ENCODE peak calls at places on chromosomes 2 and 18, in ten cellular contexts. One of them, this sample, is unnamed.

GRCh38 chr2:218093879-218094278 is 24.8 kb downstream of the RUFY4 start:
- DNase-seq in naive thymus-derived CD4-positive, alpha-beta T cell: no peak
- DNase-seq in K562: no peak
- DNase-seq in glutamatergic neuron: no peak
- DNase-seq in NCI-H2081: no peak
- DNase-seq in activated gamma-delta T cell treated with Interleukin-2 at 50 U/mL for 16 hours: no peak
- DNase-seq in kidney: no peak
- DNase-seq in COR-L47: no peak
- DNase-seq in iris pigment epithelial cell: no peak
- DNase-seq in SIG-M5: no peak
- DNase-seq in this sample: no peak

GRCh38 chr18:52605345-52605744 is 265.3 kb downstream of the DCC start:
- DNase-seq in naive thymus-derived CD4-positive, alpha-beta T cell: no peak
- DNase-seq in K562: no peak
- DNase-seq in glutamatergic neuron: no peak
- DNase-seq in NCI-H2081: no peak
- DNase-seq in activated gamma-delta T cell treated with Interleukin-2 at 50 U/mL for 16 hours: no peak
- DNase-seq in kidney: no peak
- DNase-seq in COR-L47: no peak
- DNase-seq in iris pigment epithelial cell: no peak
- DNase-seq in SIG-M5: no peak
- DNase-seq in this sample: no peak

GRCh38 chr18:48954837-48955527 is 4.2 kb upstream of the SMAD7 start:
- DNase-seq in naive thymus-derived CD4-positive, alpha-beta T cell: no peak
- DNase-seq in K562: no peak
- DNase-seq in glutamatergic neuron: no peak
- DNase-seq in NCI-H2081: no peak
- DNase-seq in activated gamma-delta T cell treated with Interleukin-2 at 50 U/mL for 16 hours: no peak
- DNase-seq in kidney: no peak
- DNase-seq in COR-L47: no peak
- DNase-seq in iris pigment epithelial cell: no peak
- DNase-seq in SIG-M5: no peak
- DNase-seq in this sample: no peak

GRCh38 chr2:188701836-188702235 is 272.3 kb upstream of the COL3A1 start:
- DNase-seq in naive thymus-derived CD4-positive, alpha-beta T cell: no peak
- DNase-seq in K562: no peak
- DNase-seq in glutamatergic neuron: no peak
- DNase-seq in NCI-H2081: no peak
- DNase-seq in activated gamma-delta T cell treated with Interleukin-2 at 50 U/mL for 16 hours: no peak
- DNase-seq in kidney: no peak
- DNase-seq in COR-L47: no peak
- DNase-seq in iris pigment epithelial cell: peak; percentile 84
- DNase-seq in SIG-M5: no peak
- DNase-seq in this sample: no peak

GRCh38 chr2:239012936-239013669 is 165.2 kb downstream of the TWIST2 start:
- DNase-seq in naive thymus-derived CD4-positive, alpha-beta T cell: no peak
- DNase-seq in K562: no peak
- DNase-seq in glutamatergic neuron: no peak
- DNase-seq in NCI-H2081: no peak
- DNase-seq in activated gamma-delta T cell treated with Interleukin-2 at 50 U/mL for 16 hours: no peak
- DNase-seq in kidney: peak; percentile 22
- DNase-seq in COR-L47: no peak
- DNase-seq in iris pigment epithelial cell: no peak
- DNase-seq in SIG-M5: no peak
- DNase-seq in this sample: no peak

GRCh38 chr2:20304411-20304810 is 46.2 kb downstream of the PUM2 start:
- DNase-seq in naive thymus-derived CD4-positive, alpha-beta T cell: no peak
- DNase-seq in K562: no peak
- DNase-seq in glutamatergic neuron: no peak
- DNase-seq in NCI-H2081: no peak
- DNase-seq in activated gamma-delta T cell treated with Interleukin-2 at 50 U/mL for 16 hours: no peak
- DNase-seq in kidney: no peak
- DNase-seq in COR-L47: no peak
- DNase-seq in iris pigment epithelial cell: peak; percentile 58
- DNase-seq in SIG-M5: no peak
- DNase-seq in this sample: no peak

GRCh38 chr18:59048378-59048777 is 91.3 kb upstream of the SEC11C start:
- DNase-seq in naive thymus-derived CD4-positive, alpha-beta T cell: no peak
- DNase-seq in K562: no peak
- DNase-seq in glutamatergic neuron: no peak
- DNase-seq in NCI-H2081: no peak
- DNase-seq in activated gamma-delta T cell treated with Interleukin-2 at 50 U/mL for 16 hours: no peak
- DNase-seq in kidney: no peak
- DNase-seq in COR-L47: no peak
- DNase-seq in iris pigment epithelial cell: no peak
- DNase-seq in SIG-M5: no peak
- DNase-seq in this sample: no peak

GRCh38 chr2:12929806-12930205 is 213.1 kb downstream of the TRIB2 start:
- DNase-seq in naive thymus-derived CD4-positive, alpha-beta T cell: no peak
- DNase-seq in K562: no peak
- DNase-seq in glutamatergic neuron: no peak
- DNase-seq in NCI-H2081: peak; percentile 32
- DNase-seq in activated gamma-delta T cell treated with Interleukin-2 at 50 U/mL for 16 hours: no peak
- DNase-seq in kidney: no peak
- DNase-seq in COR-L47: no peak
- DNase-seq in iris pigment epithelial cell: no peak
- DNase-seq in SIG-M5: no peak
- DNase-seq in this sample: no peak

GRCh38 chr18:55247032-55247431 is 287.8 kb upstream of the CCDC68 start:
- DNase-seq in naive thymus-derived CD4-positive, alpha-beta T cell: no peak
- DNase-seq in K562: no peak
- DNase-seq in glutamatergic neuron: no peak
- DNase-seq in NCI-H2081: no peak
- DNase-seq in activated gamma-delta T cell treated with Interleukin-2 at 50 U/mL for 16 hours: no peak
- DNase-seq in kidney: no peak
- DNase-seq in COR-L47: no peak
- DNase-seq in iris pigment epithelial cell: no peak
- DNase-seq in SIG-M5: no peak
- DNase-seq in this sample: no peak

GRCh38 chr2:43269706-43270105 is 43.3 kb upstream of the ZFP36L2 start:
- DNase-seq in naive thymus-derived CD4-positive, alpha-beta T cell: no peak
- DNase-seq in K562: no peak
- DNase-seq in glutamatergic neuron: no peak
- DNase-seq in NCI-H2081: no peak
- DNase-seq in activated gamma-delta T cell treated with Interleukin-2 at 50 U/mL for 16 hours: no peak
- DNase-seq in kidney: no peak
- DNase-seq in COR-L47: no peak
- DNase-seq in iris pigment epithelial cell: peak; percentile 94
- DNase-seq in SIG-M5: no peak
- DNase-seq in this sample: no peak

GRCh38 chr2:118672055-118672454 is 175.4 kb downstream of the EN1 start:
- DNase-seq in naive thymus-derived CD4-positive, alpha-beta T cell: no peak
- DNase-seq in K562: peak; percentile 33
- DNase-seq in glutamatergic neuron: no peak
- DNase-seq in NCI-H2081: no peak
- DNase-seq in activated gamma-delta T cell treated with Interleukin-2 at 50 U/mL for 16 hours: no peak
- DNase-seq in kidney: no peak
- DNase-seq in COR-L47: no peak
- DNase-seq in iris pigment epithelial cell: no peak
- DNase-seq in SIG-M5: no peak
- DNase-seq in this sample: no peak

GRCh38 chr2:104784264-104784663 is 69.7 kb upstream of the POU3F3 start:
- DNase-seq in naive thymus-derived CD4-positive, alpha-beta T cell: no peak
- DNase-seq in K562: no peak
- DNase-seq in glutamatergic neuron: no peak
- DNase-seq in NCI-H2081: no peak
- DNase-seq in activated gamma-delta T cell treated with Interleukin-2 at 50 U/mL for 16 hours: no peak
- DNase-seq in kidney: no peak
- DNase-seq in COR-L47: no peak
- DNase-seq in iris pigment epithelial cell: no peak
- DNase-seq in SIG-M5: no peak
- DNase-seq in this sample: no peak

GRCh38 chr2:10900216-10901109 is 11.3 kb upstream of the KCNF1 start:
- DNase-seq in naive thymus-derived CD4-positive, alpha-beta T cell: peak; percentile 20
- DNase-seq in K562: peak; percentile 41
- DNase-seq in glutamatergic neuron: peak; percentile 49
- DNase-seq in NCI-H2081: no peak
- DNase-seq in activated gamma-delta T cell treated with Interleukin-2 at 50 U/mL for 16 hours: no peak
- DNase-seq in kidney: no peak
- DNase-seq in COR-L47: no peak
- DNase-seq in iris pigment epithelial cell: no peak
- DNase-seq in SIG-M5: no peak
- DNase-seq in this sample: no peak

GRCh38 chr2:189217546-189217945 is 38.0 kb upstream of the COL5A2 start:
- DNase-seq in naive thymus-derived CD4-positive, alpha-beta T cell: no peak
- DNase-seq in K562: peak; percentile 19
- DNase-seq in glutamatergic neuron: no peak
- DNase-seq in NCI-H2081: no peak
- DNase-seq in activated gamma-delta T cell treated with Interleukin-2 at 50 U/mL for 16 hours: no peak
- DNase-seq in kidney: no peak
- DNase-seq in COR-L47: no peak
- DNase-seq in iris pigment epithelial cell: peak; percentile 80
- DNase-seq in SIG-M5: no peak
- DNase-seq in this sample: no peak

GRCh38 chr2:196277002-196277401 is 105.6 kb upstream of the STK17B start:
- DNase-seq in naive thymus-derived CD4-positive, alpha-beta T cell: peak; percentile 46
- DNase-seq in K562: peak; percentile 29
- DNase-seq in glutamatergic neuron: no peak
- DNase-seq in NCI-H2081: no peak
- DNase-seq in activated gamma-delta T cell treated with Interleukin-2 at 50 U/mL for 16 hours: no peak
- DNase-seq in kidney: no peak
- DNase-seq in COR-L47: no peak
- DNase-seq in iris pigment epithelial cell: peak; percentile 59
- DNase-seq in SIG-M5: no peak
- DNase-seq in this sample: no peak

GRCh38 chr2:233338046-233338445 is 16.2 kb upstream of the DGKD start:
- DNase-seq in naive thymus-derived CD4-positive, alpha-beta T cell: no peak
- DNase-seq in K562: no peak
- DNase-seq in glutamatergic neuron: no peak
- DNase-seq in NCI-H2081: no peak
- DNase-seq in activated gamma-delta T cell treated with Interleukin-2 at 50 U/mL for 16 hours: no peak
- DNase-seq in kidney: no peak
- DNase-seq in COR-L47: no peak
- DNase-seq in iris pigment epithelial cell: no peak
- DNase-seq in SIG-M5: no peak
- DNase-seq in this sample: no peak

GRCh38 chr2:117272975-117273671 is 541.4 kb upstream of the DDX18 start:
- DNase-seq in naive thymus-derived CD4-positive, alpha-beta T cell: no peak
- DNase-seq in K562: no peak
- DNase-seq in glutamatergic neuron: no peak
- DNase-seq in NCI-H2081: no peak
- DNase-seq in activated gamma-delta T cell treated with Interleukin-2 at 50 U/mL for 16 hours: no peak
- DNase-seq in kidney: no peak
- DNase-seq in COR-L47: no peak
- DNase-seq in iris pigment epithelial cell: no peak
- DNase-seq in SIG-M5: no peak
- DNase-seq in this sample: no peak

GRCh38 chr18:67864677-67865340 is 348.3 kb upstream of the DSEL start:
- DNase-seq in naive thymus-derived CD4-positive, alpha-beta T cell: no peak
- DNase-seq in K562: no peak
- DNase-seq in glutamatergic neuron: no peak
- DNase-seq in NCI-H2081: no peak
- DNase-seq in activated gamma-delta T cell treated with Interleukin-2 at 50 U/mL for 16 hours: no peak
- DNase-seq in kidney: no peak
- DNase-seq in COR-L47: no peak
- DNase-seq in iris pigment epithelial cell: peak; percentile 63
- DNase-seq in SIG-M5: no peak
- DNase-seq in this sample: no peak

GRCh38 chr18:8657050-8657820 is 48.0 kb downstream of the RAB12 start:
- DNase-seq in naive thymus-derived CD4-positive, alpha-beta T cell: no peak
- DNase-seq in K562: no peak
- DNase-seq in glutamatergic neuron: no peak
- DNase-seq in NCI-H2081: peak; percentile 26
- DNase-seq in activated gamma-delta T cell treated with Interleukin-2 at 50 U/mL for 16 hours: no peak
- DNase-seq in kidney: no peak
- DNase-seq in COR-L47: no peak
- DNase-seq in iris pigment epithelial cell: no peak
- DNase-seq in SIG-M5: no peak
- DNase-seq in this sample: no peak

GRCh38 chr2:130358420-130359350 is 2.8 kb downstream of the PTPN18 start:
- DNase-seq in naive thymus-derived CD4-positive, alpha-beta T cell: no peak
- DNase-seq in K562: no peak
- DNase-seq in glutamatergic neuron: no peak
- DNase-seq in NCI-H2081: no peak
- DNase-seq in activated gamma-delta T cell treated with Interleukin-2 at 50 U/mL for 16 hours: no peak
- DNase-seq in kidney: peak; percentile 41
- DNase-seq in COR-L47: no peak
- DNase-seq in iris pigment epithelial cell: no peak
- DNase-seq in SIG-M5: no peak
- DNase-seq in this sample: no peak

This sample was measured in NCI-H748 treated with DMSO at 0.1 percent for 48 hours.